ENCODE peak calls at places on chromosomes 5 and 9, in eight cellular contexts. One of them, this sample, is unnamed. For H3K27me3, the result is how much of the 10 kb centered on the place peaks cover.

GRCh38 chr5:149808264-149808982 is 78.3 kb downstream of the PPARGC1B start:
- DNase-seq in lower lobe of right lung: no peak
- DNase-seq in CD8-positive, alpha-beta T cell: no peak
- DNase-seq in heart left ventricle: no peak
- DNase-seq in prostate gland: no peak
- DNase-seq in spleen: peak
- DNase-seq in dorsolateral prefrontal cortex: no peak
- DNase-seq in body of pancreas: no peak
- DNase-seq in this sample: no peak

GRCh38 chr5:139382371-139382770 is 726 bp downstream of the SLC23A1 start:
- DNase-seq in lower lobe of right lung: no peak
- DNase-seq in CD8-positive, alpha-beta T cell: no peak
- DNase-seq in heart left ventricle: no peak
- DNase-seq in prostate gland: no peak
- DNase-seq in spleen: peak
- DNase-seq in dorsolateral prefrontal cortex: no peak
- DNase-seq in body of pancreas: no peak
- DNase-seq in this sample: no peak

GRCh38 chr5:31761877-31762276 is 122.9 kb downstream of the PDZD2 start:
- DNase-seq in lower lobe of right lung: no peak
- DNase-seq in CD8-positive, alpha-beta T cell: no peak
- DNase-seq in heart left ventricle: no peak
- DNase-seq in prostate gland: no peak
- DNase-seq in spleen: no peak
- DNase-seq in dorsolateral prefrontal cortex: no peak
- DNase-seq in body of pancreas: no peak
- DNase-seq in this sample: no peak

GRCh38 chr5:106759152-106759551 is 911.6 kb downstream of the EFNA5 start:
- DNase-seq in lower lobe of right lung: no peak
- DNase-seq in CD8-positive, alpha-beta T cell: no peak
- DNase-seq in heart left ventricle: no peak
- DNase-seq in prostate gland: no peak
- DNase-seq in spleen: no peak
- DNase-seq in dorsolateral prefrontal cortex: no peak
- DNase-seq in body of pancreas: no peak
- DNase-seq in this sample: no peak

GRCh38 chr5:171750316-171750788 is 35.3 kb upstream of the SMIM23 start:
- DNase-seq in lower lobe of right lung: no peak
- DNase-seq in CD8-positive, alpha-beta T cell: no peak
- DNase-seq in heart left ventricle: peak
- DNase-seq in prostate gland: no peak
- DNase-seq in spleen: no peak
- DNase-seq in dorsolateral prefrontal cortex: no peak
- DNase-seq in body of pancreas: peak
- DNase-seq in this sample: no peak

GRCh38 chr5:148446591-148446990 is 62.8 kb downstream of the FBXO38 start:
- DNase-seq in lower lobe of right lung: no peak
- DNase-seq in CD8-positive, alpha-beta T cell: no peak
- DNase-seq in heart left ventricle: no peak
- DNase-seq in prostate gland: no peak
- DNase-seq in spleen: no peak
- DNase-seq in dorsolateral prefrontal cortex: no peak
- DNase-seq in body of pancreas: no peak
- DNase-seq in this sample: peak

GRCh38 chr5:65855758-65856157 is 70.6 kb upstream of the ERBIN start:
- DNase-seq in lower lobe of right lung: no peak
- DNase-seq in CD8-positive, alpha-beta T cell: no peak
- DNase-seq in heart left ventricle: no peak
- DNase-seq in prostate gland: no peak
- DNase-seq in spleen: no peak
- DNase-seq in dorsolateral prefrontal cortex: no peak
- DNase-seq in body of pancreas: no peak
- DNase-seq in this sample: no peak

GRCh38 chr9:3906437-3907213 is 380.8 kb upstream of the RFX3 start:
- DNase-seq in lower lobe of right lung: no peak
- DNase-seq in CD8-positive, alpha-beta T cell: no peak
- DNase-seq in heart left ventricle: no peak
- DNase-seq in prostate gland: no peak
- DNase-seq in spleen: no peak
- DNase-seq in dorsolateral prefrontal cortex: no peak
- DNase-seq in body of pancreas: no peak
- DNase-seq in this sample: peak

GRCh38 chr5:133285583-133286021 is 233.8 kb downstream of the HSPA4 start:
- DNase-seq in lower lobe of right lung: no peak
- DNase-seq in CD8-positive, alpha-beta T cell: no peak
- DNase-seq in heart left ventricle: peak
- DNase-seq in prostate gland: no peak
- DNase-seq in spleen: no peak
- DNase-seq in dorsolateral prefrontal cortex: no peak
- DNase-seq in body of pancreas: peak
- DNase-seq in this sample: peak

DNA sequence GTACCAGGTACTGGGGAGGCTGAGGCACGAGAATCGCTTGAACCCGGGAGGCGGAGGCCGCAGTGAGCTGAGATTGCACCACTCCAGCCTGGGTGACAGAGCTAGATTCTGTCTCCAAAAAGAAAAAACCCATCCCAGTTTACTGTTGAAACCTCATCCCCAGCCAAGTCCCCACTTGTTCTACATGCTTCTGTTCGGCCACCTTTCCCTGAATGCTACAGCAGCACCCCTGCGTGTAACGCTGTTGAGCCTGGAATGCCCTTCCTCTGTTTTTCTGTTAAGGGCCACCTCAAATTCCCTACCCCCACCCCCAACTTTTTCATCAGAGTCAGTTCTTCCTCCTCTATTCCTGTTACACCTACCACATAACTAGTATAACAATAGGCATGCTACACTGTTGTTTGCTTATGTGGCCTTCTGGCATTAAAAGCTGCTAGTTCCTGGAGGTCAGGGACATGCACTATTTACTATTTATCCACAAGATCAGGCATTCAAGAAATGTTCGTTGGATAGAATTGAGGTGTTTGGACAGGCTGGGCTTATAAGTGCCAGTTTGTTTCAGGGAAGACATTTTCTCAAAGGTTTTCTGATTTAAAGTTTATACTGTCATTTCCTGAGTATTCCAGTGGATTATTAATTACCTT is 47.1 kb upstream of the C5orf47 start:
- DNase-seq in lower lobe of right lung: no peak
- DNase-seq in CD8-positive, alpha-beta T cell: no peak
- DNase-seq in heart left ventricle: no peak
- DNase-seq in prostate gland: peak
- DNase-seq in spleen: no peak
- DNase-seq in dorsolateral prefrontal cortex: no peak
- DNase-seq in body of pancreas: no peak
- DNase-seq in this sample: no peak
- H3K4me3 ChIP-seq in lower lobe of right lung: no peak
- H3K4me3 ChIP-seq in CD8-positive, alpha-beta T cell: no peak
- H3K4me3 ChIP-seq in heart left ventricle: no peak
- H3K4me3 ChIP-seq in prostate gland: no peak
- H3K4me3 ChIP-seq in spleen: no peak
- H3K4me3 ChIP-seq in dorsolateral prefrontal cortex: no peak
- H3K4me3 ChIP-seq in body of pancreas: no peak
- H3K4me3 ChIP-seq in this sample: no peak

GRCh38 chr9:93246526-93246925 is 62.6 kb downstream of the WNK2 start:
- DNase-seq in lower lobe of right lung: no peak
- DNase-seq in CD8-positive, alpha-beta T cell: no peak
- DNase-seq in heart left ventricle: peak
- DNase-seq in prostate gland: no peak
- DNase-seq in spleen: no peak
- DNase-seq in dorsolateral prefrontal cortex: no peak
- DNase-seq in body of pancreas: no peak
- DNase-seq in this sample: no peak
- TF ChIP-seq CTCF in lower lobe of right lung: no peak
- TF ChIP-seq CTCF in CD8-positive, alpha-beta T cell: no peak
- TF ChIP-seq CTCF in heart left ventricle: no peak
- TF ChIP-seq CTCF in prostate gland: no peak
- TF ChIP-seq CTCF in spleen: no peak
- TF ChIP-seq CTCF in dorsolateral prefrontal cortex: no peak
- TF ChIP-seq CTCF in body of pancreas: no peak
- TF ChIP-seq CTCF in this sample: no peak

DNA sequence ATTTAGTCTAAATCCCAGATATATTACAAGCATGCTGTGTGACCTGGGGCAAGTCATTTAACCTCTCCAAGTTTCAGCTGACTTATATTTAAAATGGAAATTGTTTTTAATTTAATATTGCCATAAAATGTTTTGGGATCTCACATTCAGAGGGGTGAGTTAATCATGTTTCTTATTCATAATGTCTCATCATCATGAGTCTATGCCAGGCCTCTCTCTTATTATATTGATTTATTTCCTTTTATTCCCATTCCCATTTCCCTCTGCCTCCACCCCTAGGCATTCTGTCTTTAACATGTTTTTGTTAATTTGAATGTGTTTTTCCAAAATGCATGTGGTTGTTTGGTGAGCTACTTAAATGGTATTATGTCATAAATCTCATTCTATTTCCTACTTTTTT is 39.0 kb upstream of the TTC1 start:
- DNase-seq in lower lobe of right lung: no peak
- DNase-seq in CD8-positive, alpha-beta T cell: no peak
- DNase-seq in heart left ventricle: no peak
- DNase-seq in prostate gland: no peak
- DNase-seq in spleen: no peak
- DNase-seq in dorsolateral prefrontal cortex: no peak
- DNase-seq in body of pancreas: no peak
- DNase-seq in this sample: no peak
- H3K27me3 ChIP-seq in lower lobe of right lung: under half
- H3K27me3 ChIP-seq in CD8-positive, alpha-beta T cell: under half
- H3K27me3 ChIP-seq in heart left ventricle: under half
- H3K27me3 ChIP-seq in prostate gland: under half
- H3K27me3 ChIP-seq in spleen: half or more
- H3K27me3 ChIP-seq in dorsolateral prefrontal cortex: under half
- H3K27me3 ChIP-seq in body of pancreas: under half
- H3K27me3 ChIP-seq in this sample: under half

DNA sequence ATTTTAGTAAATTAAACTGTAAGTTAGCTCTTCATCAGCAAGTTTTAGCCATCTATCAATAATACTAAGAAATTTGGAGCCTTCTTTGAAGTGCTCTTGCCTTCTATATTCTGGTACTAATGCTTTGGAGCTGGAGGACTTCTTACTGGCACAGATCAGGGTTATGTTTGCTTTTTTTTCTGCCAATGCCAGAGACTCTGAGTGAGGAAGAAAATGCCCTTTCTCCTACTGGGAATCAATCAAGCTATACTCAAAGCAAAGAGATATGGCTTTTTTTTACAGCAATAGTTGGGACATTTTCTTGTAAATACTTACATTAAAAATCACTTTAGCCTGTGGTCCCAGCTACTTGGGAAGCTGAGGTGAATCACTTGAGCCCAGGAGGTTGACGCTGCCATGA is 4.3 kb downstream of the HSDL2 start:
- DNase-seq in lower lobe of right lung: no peak
- DNase-seq in CD8-positive, alpha-beta T cell: no peak
- DNase-seq in heart left ventricle: no peak
- DNase-seq in prostate gland: no peak
- DNase-seq in spleen: no peak
- DNase-seq in dorsolateral prefrontal cortex: no peak
- DNase-seq in body of pancreas: no peak
- DNase-seq in this sample: no peak
- H3K4me3 ChIP-seq in lower lobe of right lung: no peak
- H3K4me3 ChIP-seq in CD8-positive, alpha-beta T cell: no peak
- H3K4me3 ChIP-seq in heart left ventricle: no peak
- H3K4me3 ChIP-seq in prostate gland: no peak
- H3K4me3 ChIP-seq in spleen: no peak
- H3K4me3 ChIP-seq in dorsolateral prefrontal cortex: no peak
- H3K4me3 ChIP-seq in body of pancreas: no peak
- H3K4me3 ChIP-seq in this sample: no peak

DNA sequence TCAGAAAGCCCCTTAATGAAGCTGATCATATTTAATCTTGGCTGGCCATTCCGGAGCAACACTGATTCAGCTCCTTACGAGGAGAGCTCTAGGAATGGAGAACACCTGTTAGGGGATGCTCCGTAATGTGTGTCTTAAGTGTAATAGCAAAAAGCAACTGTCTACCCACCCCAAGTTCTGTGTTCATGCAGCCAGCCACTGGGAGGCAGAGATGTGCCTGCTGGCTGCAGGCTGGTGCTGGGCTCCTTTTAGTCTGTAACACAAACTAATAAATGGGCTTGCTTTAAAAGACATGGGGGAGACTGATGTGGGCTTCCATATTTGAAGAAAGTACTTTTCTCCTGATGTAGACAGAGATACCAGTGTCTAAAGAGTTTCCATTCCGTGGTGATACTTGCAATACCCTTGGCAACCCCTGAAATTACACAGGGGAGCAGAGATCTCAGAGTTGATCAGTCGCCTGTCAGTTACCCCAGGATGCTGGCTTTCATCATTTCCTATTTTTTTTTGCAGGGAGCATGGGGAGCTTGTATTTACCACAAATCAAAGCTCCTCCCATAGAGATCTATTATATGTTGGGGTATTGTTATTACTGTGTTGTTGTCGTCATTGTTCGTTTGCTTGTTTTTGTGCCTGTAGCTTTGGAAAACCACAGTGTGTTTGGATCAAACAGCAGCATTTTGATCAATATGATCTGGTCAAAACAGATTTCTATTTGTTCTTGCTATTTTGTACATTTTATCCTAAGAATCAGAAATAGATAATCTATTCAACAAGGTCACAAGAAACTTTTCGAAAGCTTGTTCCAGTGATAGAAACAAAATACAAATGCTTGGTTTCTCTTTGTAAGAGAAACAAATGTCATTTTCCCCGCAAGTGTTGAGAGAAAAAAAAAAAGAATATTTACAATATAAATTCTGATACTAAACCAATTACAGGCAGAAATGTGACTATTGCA is 65.8 kb downstream of the MTX3 start:
- DNase-seq in lower lobe of right lung: no peak
- DNase-seq in CD8-positive, alpha-beta T cell: no peak
- DNase-seq in heart left ventricle: no peak
- DNase-seq in prostate gland: no peak
- DNase-seq in spleen: no peak
- DNase-seq in dorsolateral prefrontal cortex: no peak
- DNase-seq in body of pancreas: no peak
- DNase-seq in this sample: no peak
- TF ChIP-seq CTCF in lower lobe of right lung: no peak
- TF ChIP-seq CTCF in CD8-positive, alpha-beta T cell: peak
- TF ChIP-seq CTCF in heart left ventricle: no peak
- TF ChIP-seq CTCF in prostate gland: no peak
- TF ChIP-seq CTCF in spleen: no peak
- TF ChIP-seq CTCF in dorsolateral prefrontal cortex: no peak
- TF ChIP-seq CTCF in body of pancreas: no peak
- TF ChIP-seq CTCF in this sample: peak

DNA sequence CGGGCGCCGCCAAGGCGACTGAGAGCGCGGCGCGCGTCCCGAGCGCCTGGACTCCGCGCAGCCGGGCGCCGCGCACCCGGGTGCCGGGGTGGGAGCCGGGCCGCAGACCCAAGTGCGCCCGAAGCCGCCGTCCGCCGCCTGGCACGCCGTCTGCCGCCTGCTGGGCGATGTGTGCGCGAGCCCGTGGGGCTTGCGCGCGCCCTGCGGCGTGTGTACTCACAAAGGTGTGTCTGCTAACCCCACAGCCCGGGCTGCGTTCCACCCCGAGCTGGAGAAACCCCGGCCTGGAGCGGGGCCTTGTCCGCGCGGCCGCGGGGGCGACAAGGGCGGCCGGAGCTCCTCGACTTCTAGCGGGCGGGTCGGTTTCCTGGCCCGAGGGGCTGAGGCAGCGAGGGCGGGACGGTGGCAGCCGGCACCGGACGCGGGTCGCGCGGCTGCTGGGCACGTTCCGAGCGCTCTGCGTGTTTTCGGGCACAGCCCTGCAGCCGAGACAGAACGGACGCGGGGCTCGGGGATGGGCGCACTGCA is 1.1 kb upstream of the ZSWIM6 start:
- DNase-seq in lower lobe of right lung: peak
- DNase-seq in CD8-positive, alpha-beta T cell: peak
- DNase-seq in heart left ventricle: peak
- DNase-seq in prostate gland: peak
- DNase-seq in spleen: peak
- DNase-seq in dorsolateral prefrontal cortex: peak
- DNase-seq in body of pancreas: peak
- DNase-seq in this sample: no peak
- H3K27me3 ChIP-seq in lower lobe of right lung: under half
- H3K27me3 ChIP-seq in CD8-positive, alpha-beta T cell: under half
- H3K27me3 ChIP-seq in heart left ventricle: under half
- H3K27me3 ChIP-seq in prostate gland: under half
- H3K27me3 ChIP-seq in spleen: under half
- H3K27me3 ChIP-seq in dorsolateral prefrontal cortex: under half
- H3K27me3 ChIP-seq in body of pancreas: under half
- H3K27me3 ChIP-seq in this sample: under half